ENCODE peak calls at places on chromosomes 1 and 21, in ten cellular contexts. Y is aorta; G is fibroblast of the aortic adventitia; W is right atrium auricular region; U is amniotic stem cell; Q is stimulated activated CD4-positive, alpha-beta T cell treated with anti-CD3 and anti-CD28 coated beads, TNF-alpha, amount 100 ng/mL, for 4 hours; B is ureter; D is left colon; N is anterior cingulate cortex; R is PC-3. L is an unnamed sample.

GRCh38 chr1:52552505-52553371 is at the start of gene TUT4:
- DNase-seq in Y (peak; percentile 82), G (peak; percentile 72), W (no peak), U (peak; percentile 49), Q (peak; percentile 52), B (peak; percentile 82), D (peak; percentile 61), N (peak; percentile 80), R (peak; percentile 66), L (peak; percentile 76)

GRCh38 chr1:46556822-46557221 is 5.4 kb upstream of the KNCN start:
- DNase-seq in Y (no peak), G (peak; percentile 49), W (no peak), U (no peak), Q (no peak), B (no peak), D (no peak), N (no peak), R (peak; percentile 69), L (no peak)

GRCh38 chr1:33163621-33164071 is 18.2 kb downstream of the TRIM62 start:
- DNase-seq in Y (no peak), G (no peak), W (no peak), U (no peak), Q (no peak), B (no peak), D (no peak), N (no peak), R (no peak), L (no peak)

GRCh38 chr1:205542367-205542766 is 37.9 kb downstream of the CDK18 start:
- DNase-seq in Y (no peak), G (no peak), W (peak; percentile 60), U (no peak), Q (no peak), B (peak; percentile 41), D (no peak), N (no peak), R (no peak), L (no peak)

GRCh38 chr1:226466301-226466700 is 58.4 kb upstream of the PARP1 start:
- DNase-seq in Y (no peak), G (no peak), W (no peak), U (no peak), Q (no peak), B (no peak), D (no peak), N (peak; percentile 60), R (no peak), L (no peak)

GRCh38 chr21:45405271-45405818 is 380 bp downstream of the COL18A1 start:
- DNase-seq in Y (peak; percentile 67), G (peak; percentile 11), W (no peak), U (no peak), Q (no peak), B (no peak), D (no peak), N (no peak), R (peak; percentile 52), L (no peak)

GRCh38 chr1:236156512-236157208 is 14.3 kb downstream of the GPR137B start:
- DNase-seq in Y (peak; percentile 85), G (no peak), W (peak; percentile 67), U (no peak), Q (no peak), B (no peak), D (peak; percentile 49), N (no peak), R (no peak), L (peak; percentile 48)

GRCh38 chr1:246291141-246291540 is 215.9 kb downstream of the SMYD3 start:
- DNase-seq in Y (no peak), G (no peak), W (no peak), U (no peak), Q (no peak), B (no peak), D (no peak), N (no peak), R (no peak), L (no peak)

GRCh38 chr1:71666609-71667008 is 585.8 kb upstream of the ZRANB2 start:
- DNase-seq in Y (no peak), G (peak; percentile 39), W (no peak), U (no peak), Q (no peak), B (no peak), D (no peak), N (no peak), R (no peak), L (no peak)

GRCh38 chr21:16533692-16534407 is 804.1 kb downstream of the USP25 start:
- DNase-seq in Y (no peak), G (no peak), W (no peak), U (no peak), Q (no peak), B (no peak), D (no peak), N (no peak), R (no peak), L (no peak)

GRCh38 chr1:24640288-24640687 is 2.8 kb upstream of the SRRM1 start:
- DNase-seq in Y (no peak), G (no peak), W (no peak), U (no peak), Q (no peak), B (no peak), D (peak; percentile 38), N (no peak), R (no peak), L (no peak)

GRCh38 chr1:201016211-201016651 is 7.3 kb downstream of the KIF21B start:
- DNase-seq in Y (no peak), G (no peak), W (no peak), U (no peak), Q (no peak), B (no peak), D (peak; percentile 60), N (peak; percentile 68), R (peak; percentile 42), L (no peak)

GRCh38 chr1:155978325-155978972 is at the start of gene ARHGEF2:
- DNase-seq in Y (peak; percentile 93), G (peak; percentile 50), W (peak; percentile 82), U (no peak), Q (peak; percentile 76), B (peak; percentile 86), D (peak; percentile 88), N (peak; percentile 48), R (peak; percentile 71), L (peak; percentile 74)

GRCh38 chr1:240465531-240465940 is 146.4 kb downstream of the GREM2 start:
- DNase-seq in Y (no peak), G (no peak), W (no peak), U (no peak), Q (no peak), B (no peak), D (no peak), N (no peak), R (no peak), L (no peak)